ENCODE peak calls at places on chromosomes 4 and X, in six cellular contexts. H is H4, K is IMR-90, P is ascending aorta, N is HFF-Myc, E is AML-193. V is an unnamed sample.
A peak's percentile ranks its signal among the peaks of the same experiment; 100 is the strongest.

GRCh38 chr4:110633358-110634319 is 10.8 kb upstream of the PITX2 start:
- DNase-seq in H (no peak), K (no peak), P (no peak), N (no peak), E (no peak), V (no peak)

GRCh38 chr4:57154191-57154590 is 44.0 kb upstream of the IGFBP7 start:
- DNase-seq in H (no peak), K (peak; percentile 23), P (no peak), N (no peak), E (peak; percentile 49), V (no peak)

GRCh38 chr4:152618971-152619370 is 60.8 kb downstream of the TMEM154 start:
- DNase-seq in H (no peak), K (no peak), P (no peak), N (no peak), E (no peak), V (no peak)

GRCh38 chr4:139633661-139634060 is 32.0 kb upstream of the MGST2 start:
- DNase-seq in H (no peak), K (peak; percentile 20), P (no peak), N (no peak), E (no peak), V (peak; percentile 43)

GRCh38 chrX:72114306-72114705 is 17.4 kb downstream of the RTL5 start:
- DNase-seq in H (no peak), K (no peak), P (no peak), N (no peak), E (no peak), V (no peak)

GRCh38 chr4:122205687-122206086 is 53.6 kb downstream of the BLTP1 start:
- DNase-seq in H (no peak), K (no peak), P (no peak), N (no peak), E (no peak), V (no peak)

GRCh38 chr4:1569461-1570151 is 114.5 kb downstream of the FAM53A start:
- DNase-seq in H (no peak), K (no peak), P (no peak), N (no peak), E (no peak), V (no peak)

GRCh38 chrX:9528498-9528897 is 63.6 kb downstream of the TBL1X start:
- DNase-seq in H (no peak), K (no peak), P (no peak), N (no peak), E (no peak), V (no peak)

GRCh38 chrX:38347136-38347535 is 5.3 kb upstream of the OTC start:
- DNase-seq in H (peak; percentile 62), K (peak; percentile 52), P (no peak), N (no peak), E (peak; percentile 81), V (peak; percentile 36)

GRCh38 chrX:104430720-104431119 is 135.3 kb upstream of the IL1RAPL2 start:
- DNase-seq in H (no peak), K (no peak), P (no peak), N (no peak), E (no peak), V (no peak)

GRCh38 chrX:70033348-70033747 is 16.4 kb downstream of the AWAT2 start:
- DNase-seq in H (peak; percentile 34), K (peak; percentile 21), P (no peak), N (no peak), E (peak; percentile 15), V (peak; percentile 40)

GRCh38 chrX:98068210-98068609 is 1184.5 kb downstream of the RPA4 start:
- DNase-seq in H (no peak), K (no peak), P (no peak), N (no peak), E (no peak), V (no peak)

V was measured in fibroblast of lung.